ENCODE peak calls at places on chromosomes 6 and 20, in nine cellular contexts. T is GM12878, V is HepG2, F is A549, I is H1, Q is transverse colon, G is ovary, R is stomach, L is tibial nerve. K is an unnamed sample.

GRCh38 chr20:62918830-62919229 is 7.5 kb downstream of the DIDO1 start:
- DNase-seq in T (no peak), V (no peak), F (no peak), I (no peak), Q (no peak), G (no peak), R (no peak), L (no peak), K (no peak)

GRCh38 chr20:10625641-10626040 is 48.2 kb downstream of the JAG1 start:
- DNase-seq in T (no peak), V (no peak), F (no peak), I (no peak), Q (no peak), G (no peak), R (no peak), L (no peak), K (no peak)

GRCh38 chr20:23691675-23692074 is 2.8 kb upstream of the CST4 start:
- DNase-seq in T (no peak), V (no peak), F (no peak), I (no peak), Q (no peak), G (no peak), R (no peak), L (no peak), K (no peak)

GRCh38 chr20:46970937-46971630 is 76.4 kb downstream of the EYA2 start:
- DNase-seq in T (no peak), V (peak; percentile 21), F (peak; percentile 94), I (peak; percentile 43), Q (no peak), G (no peak), R (no peak), L (no peak), K (no peak)

GRCh38 chr6:24480705-24481104 is 8.7 kb downstream of the GPLD1 start:
- DNase-seq in T (no peak), V (no peak), F (no peak), I (no peak), Q (no peak), G (no peak), R (no peak), L (no peak), K (no peak)

GRCh38 chr20:43736588-43737091 is 9.8 kb upstream of the GTSF1L start:
- DNase-seq in T (peak; percentile 79), V (no peak), F (no peak), I (no peak), Q (no peak), G (no peak), R (no peak), L (no peak), K (no peak)

GRCh38 chr6:129177801-129178200 is 294.9 kb downstream of the LAMA2 start:
- DNase-seq in T (no peak), V (no peak), F (no peak), I (no peak), Q (no peak), G (no peak), R (no peak), L (no peak), K (no peak)

GRCh38 chr6:111757342-111757741 is 115.9 kb downstream of the FYN start:
- DNase-seq in T (no peak), V (no peak), F (no peak), I (no peak), Q (no peak), G (no peak), R (no peak), L (no peak), K (no peak)

GRCh38 chr6:6998194-6998569 is 109.6 kb upstream of the RREB1 start:
- DNase-seq in T (no peak), V (no peak), F (no peak), I (no peak), Q (no peak), G (no peak), R (no peak), L (no peak), K (no peak)

GRCh38 chr20:7723284-7723683 is 217.0 kb downstream of the HAO1 start:
- DNase-seq in T (no peak), V (no peak), F (peak; percentile 16), I (no peak), Q (no peak), G (no peak), R (no peak), L (no peak), K (no peak)

GRCh38 chr6:104606361-104606760 is 253.4 kb downstream of the HACE1 start:
- DNase-seq in T (no peak), V (no peak), F (no peak), I (no peak), Q (peak; percentile 8), G (no peak), R (no peak), L (no peak), K (no peak)

GRCh38 chr20:47546184-47547033 is 44.7 kb downstream of the NCOA3 start:
- DNase-seq in T (no peak), V (no peak), F (no peak), I (no peak), Q (no peak), G (no peak), R (no peak), L (no peak), K (no peak)

GRCh38 chr6:7505196-7505699 is 36.2 kb upstream of the DSP start:
- DNase-seq in T (no peak), V (peak; percentile 65), F (peak; percentile 81), I (peak; percentile 82), Q (peak; percentile 65), G (no peak), R (peak; percentile 58), L (no peak), K (no peak)

GRCh38 chr6:54970337-54970736 is 123.8 kb downstream of the FAM83B start:
- DNase-seq in T (no peak), V (no peak), F (peak; percentile 14), I (no peak), Q (no peak), G (no peak), R (no peak), L (no peak), K (no peak)

GRCh38 chr6:143586557-143586956 is 75.0 kb upstream of the FUCA2 start:
- DNase-seq in T (no peak), V (no peak), F (no peak), I (no peak), Q (no peak), G (no peak), R (no peak), L (no peak), K (no peak)

GRCh38 chr6:2363211-2363610 is 117.8 kb upstream of the GMDS start:
- DNase-seq in T (no peak), V (no peak), F (no peak), I (no peak), Q (no peak), G (no peak), R (no peak), L (no peak), K (no peak)

DNA sequence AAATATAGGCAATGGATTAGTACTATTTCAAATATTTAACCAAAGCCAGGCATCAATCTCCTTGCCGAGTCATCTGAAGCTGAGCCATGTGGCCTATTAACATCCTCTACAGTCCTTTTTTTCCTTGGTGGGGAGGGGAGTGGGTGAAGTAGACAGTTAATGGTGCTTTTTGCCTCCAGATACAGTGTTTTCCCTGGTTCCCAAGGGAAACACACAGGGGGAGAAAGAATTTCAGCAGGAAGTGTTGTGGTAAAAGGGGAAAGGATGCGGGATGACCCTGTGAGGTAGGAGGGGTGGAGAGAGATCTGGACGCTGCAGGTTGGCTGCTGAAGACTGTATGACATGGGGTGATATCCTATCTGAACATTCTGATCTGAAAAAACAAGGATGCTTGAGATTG is 9.6 kb downstream of the CLDN20 start:
- DNase-seq in T (no peak), V (no peak), F (peak; percentile 29), I (no peak), Q (no peak), G (no peak), R (no peak), L (no peak), K (no peak)
- H3K27ac ChIP-seq in T (no peak overlapping the region), V (no peak overlapping the region), F (peak overlapping the region; percentile 71), I (no peak overlapping the region), Q (peak overlapping the region; percentile 33), G (peak overlapping the region; percentile 41), R (peak overlapping the region; percentile 48), L (peak overlapping the region; percentile 74), K (peak overlapping the region; percentile 81)

GRCh38 chr6:141677598-141678211 is 455.0 kb upstream of the GJE1 start:
- DNase-seq in T (no peak), V (peak; percentile 43), F (peak; percentile 30), I (no peak), Q (no peak), G (no peak), R (no peak), L (no peak), K (no peak)

GRCh38 chr6:141675957-141676356 is 456.8 kb upstream of the GJE1 start:
- DNase-seq in T (no peak), V (no peak), F (peak; percentile 1), I (no peak), Q (no peak), G (no peak), R (no peak), L (no peak), K (no peak)
- TF ChIP-seq EP300 in T (no peak), V (no peak), F (no peak), I (no peak), Q (no peak), G (no peak), R (no peak), L (no peak), K (no peak)

DNA sequence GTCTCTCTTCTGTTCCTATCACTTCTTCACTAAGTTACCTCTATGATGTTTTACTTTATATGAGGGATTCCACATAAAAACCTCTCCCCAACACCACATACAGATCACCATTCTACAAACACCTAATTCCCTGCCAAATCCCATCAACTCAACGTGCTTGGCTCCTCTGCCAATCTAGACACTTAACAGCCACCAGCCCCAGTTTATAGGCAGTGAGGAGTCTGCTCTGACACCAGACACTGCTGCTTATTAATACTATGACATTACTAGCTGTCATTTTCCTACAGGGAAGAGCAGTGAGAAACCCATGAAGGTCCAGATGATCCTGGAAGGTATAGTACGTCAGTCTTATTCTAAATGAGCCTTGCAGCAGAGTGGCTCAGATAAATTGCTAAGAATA is 104.3 kb downstream of the CHD6 start:
- DNase-seq in T (no peak), V (no peak), F (no peak), I (no peak), Q (no peak), G (no peak), R (no peak), L (no peak), K (no peak)
- H3K4me3 ChIP-seq in T (no peak overlapping the region), V (no peak overlapping the region), F (no peak overlapping the region), I (no peak overlapping the region), Q (no peak overlapping the region), G (no peak overlapping the region), R (no peak overlapping the region), L (no peak overlapping the region), K (no peak overlapping the region)

DNA sequence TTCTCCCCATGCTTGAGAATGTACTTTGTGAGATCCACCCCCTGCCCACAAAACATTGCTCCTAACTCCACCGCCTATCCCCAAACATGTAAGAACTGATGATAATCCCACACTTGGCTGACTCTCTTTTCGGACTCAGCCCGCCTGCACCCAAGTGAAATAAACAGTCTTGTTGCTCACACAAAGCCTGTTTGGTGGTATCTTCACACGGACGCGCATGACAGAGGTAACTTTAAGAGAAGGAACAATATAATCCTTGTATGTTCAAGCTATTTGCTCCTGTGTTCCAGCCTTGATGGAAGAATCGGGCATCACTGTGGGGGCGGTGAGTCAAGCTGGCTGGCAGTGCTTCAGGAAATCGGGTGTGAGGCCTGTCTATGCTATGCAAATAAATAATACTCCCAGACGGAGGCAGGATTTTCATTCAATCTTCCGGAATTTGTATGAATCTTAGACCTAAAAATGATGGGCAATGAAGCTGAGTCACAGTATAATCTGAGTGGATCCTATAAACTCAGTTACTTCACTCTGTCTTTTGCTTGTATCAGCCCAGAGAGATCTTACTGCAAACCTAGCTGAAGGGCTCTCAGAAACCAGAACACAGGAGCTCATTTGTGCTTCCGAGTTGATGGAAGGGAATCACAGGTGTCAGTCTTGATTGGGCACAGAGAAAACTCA is 45.2 kb upstream of the NT5E start:
- DNase-seq in T (no peak), V (peak; percentile 82), F (peak; percentile 90), I (no peak), Q (peak; percentile 60), G (no peak), R (peak; percentile 54), L (no peak), K (no peak)
- H3K27ac ChIP-seq in T (no peak overlapping the region), V (peak overlapping the region; percentile 98), F (peak overlapping the region; percentile 94), I (no peak overlapping the region), Q (peak overlapping the region; percentile 86), G (no peak overlapping the region), R (peak overlapping the region; percentile 84), L (no peak overlapping the region), K (no peak overlapping the region)